ENCODE peak calls at places on chromosomes 16 and 17, in four cellular contexts. One of them, this sample, is unnamed.

GRCh38 chr16:57600952-57601580 is 27.4 kb upstream of the ADGRG1 start:
- DNase-seq in renal cortical epithelial cell: no peak
- DNase-seq in aorta: no peak
- DNase-seq in skeletal muscle cell: no peak
- DNase-seq in this sample: no peak

GRCh38 chr16:81997738-81998137 is 13.5 kb downstream of the SDR42E1 start:
- DNase-seq in renal cortical epithelial cell: peak
- DNase-seq in skeletal muscle cell: peak
- DNase-seq in aorta: no peak
- DNase-seq in this sample: no peak

GRCh38 chr16:56923481-56923880 is 8.5 kb upstream of the HERPUD1 start:
- DNase-seq in skeletal muscle cell: no peak
- DNase-seq in aorta: no peak
- DNase-seq in renal cortical epithelial cell: no peak
- DNase-seq in this sample: no peak

GRCh38 chr16:57801098-57801855 is 1.0 kb downstream of the KIFC3 start:
- DNase-seq in renal cortical epithelial cell: peak
- DNase-seq in skeletal muscle cell: no peak
- DNase-seq in aorta: no peak
- DNase-seq in this sample: no peak

GRCh38 chr17:81656835-81657234 is 493 bp upstream of the PDE6G start:
- DNase-seq in aorta: no peak
- DNase-seq in skeletal muscle cell: no peak
- DNase-seq in renal cortical epithelial cell: no peak
- DNase-seq in this sample: no peak

GRCh38 chr17:49514374-49514738 is 19.3 kb downstream of the NGFR start:
- DNase-seq in aorta: no peak
- DNase-seq in renal cortical epithelial cell: no peak
- DNase-seq in skeletal muscle cell: no peak
- DNase-seq in this sample: no peak

GRCh38 chr17:63966646-63967265 is 6.0 kb downstream of the SCN4A start:
- DNase-seq in skeletal muscle cell: no peak
- DNase-seq in renal cortical epithelial cell: no peak
- DNase-seq in aorta: no peak
- DNase-seq in this sample: no peak

GRCh38 chr17:81294512-81295030 is 536 bp downstream of the SLC38A10 start:
- DNase-seq in skeletal muscle cell: no peak
- DNase-seq in renal cortical epithelial cell: no peak
- DNase-seq in aorta: no peak
- DNase-seq in this sample: no peak

GRCh38 chr16:4059969-4060368 is 56.3 kb downstream of the ADCY9 start:
- DNase-seq in skeletal muscle cell: no peak
- DNase-seq in renal cortical epithelial cell: no peak
- DNase-seq in aorta: no peak
- DNase-seq in this sample: no peak

GRCh38 chr17:1137465-1137894 is 42.3 kb downstream of the ABR start:
- DNase-seq in renal cortical epithelial cell: peak
- DNase-seq in skeletal muscle cell: no peak
- DNase-seq in aorta: no peak
- DNase-seq in this sample: no peak

GRCh38 chr16:3904875-3905274 is 24.4 kb upstream of the CREBBP start:
- DNase-seq in aorta: no peak
- DNase-seq in skeletal muscle cell: no peak
- DNase-seq in renal cortical epithelial cell: peak
- DNase-seq in this sample: no peak

This sample was measured in lower leg skin.